ENCODE peak calls at places on chromosomes 3 and 15, in six cellular contexts. H, L, V, C, W and X are unnamed samples.

GRCh38 chr3:51967384-51968174 is at the start of gene PCBP4:
- DNase-seq in W (peak), L (peak), V (peak), H (no peak), C (no peak), X (no peak)

GRCh38 chr15:35596261-35596660 is 50.3 kb upstream of the DPH6 start:
- DNase-seq in W (no peak), V (no peak), L (no peak), C (no peak), H (no peak), X (no peak)

GRCh38 chr15:69990566-69991391 is 106.9 kb downstream of the TLE3 start:
- DNase-seq in C (no peak), L (no peak), V (no peak), H (no peak), W (no peak), X (no peak)

GRCh38 chr15:67835349-67836133 is 4.3 kb downstream of the RNU6-1 start:
- DNase-seq in H (no peak), C (no peak), L (no peak), W (no peak), V (no peak), X (no peak)

GRCh38 chr3:81472600-81473362 is 288.7 kb downstream of the GBE1 start:
- DNase-seq in W (no peak), L (no peak), H (no peak), C (no peak), V (no peak), X (no peak)

GRCh38 chr3:16528111-16528510 is 14.6 kb upstream of the RFTN1 start:
- DNase-seq in W (no peak), L (no peak), C (no peak), V (no peak), H (no peak), X (no peak)

GRCh38 chr15:57772223-57772957 is 65.9 kb downstream of the POLR2M start:
- DNase-seq in L (no peak), W (no peak), C (no peak), V (peak), H (peak), X (no peak)

GRCh38 chr15:64521726-64522164 is 61.4 kb downstream of the ZNF609 start:
- DNase-seq in C (peak), V (peak), W (peak), L (no peak), H (no peak), X (no peak)

GRCh38 chr3:126476976-126477330 is 1.3 kb upstream of the ZXDC start:
- DNase-seq in V (no peak), W (no peak), H (no peak), L (no peak), C (no peak), X (no peak)

GRCh38 chr15:52440414-52440813 is 88.3 kb downstream of the MYO5A start:
- DNase-seq in H (no peak), W (peak), V (peak), L (no peak), C (peak), X (no peak)

GRCh38 chr3:132341746-132342145 is 24.5 kb downstream of the ACP3 start:
- DNase-seq in W (no peak), L (no peak), H (no peak), V (no peak), C (no peak), X (no peak)

GRCh38 chr3:185024406-185024805 is 128.5 kb downstream of the C3orf70 start:
- DNase-seq in V (no peak), W (no peak), L (no peak), H (no peak), C (no peak), X (no peak)

GRCh38 chr3:71725279-71725991 is at the start of gene EIF4E3:
- DNase-seq in L (peak), C (no peak), H (no peak), W (peak), V (peak), X (no peak)

GRCh38 chr3:13874891-13875290 is 5.0 kb downstream of the WNT7A start:
- DNase-seq in V (no peak), L (no peak), H (no peak), W (no peak), C (no peak), X (no peak)

GRCh38 chr3:137992592-137992991 is 17.4 kb upstream of the CLDN18 start:
- DNase-seq in C (no peak), H (no peak), W (no peak), V (no peak), L (no peak), X (no peak)

GRCh38 chr3:60979861-60980739 is 271.2 kb downstream of the FHIT start:
- DNase-seq in C (no peak), L (no peak), H (peak), W (no peak), V (no peak), X (no peak)

GRCh38 chr15:61186905-61187865 is 41.9 kb downstream of the RORA start:
- DNase-seq in C (no peak), W (no peak), H (no peak), V (no peak), L (no peak), X (no peak)

GRCh38 chr3:64380539-64380938 is 155.3 kb upstream of the PRICKLE2 start:
- DNase-seq in L (no peak), H (no peak), C (no peak), V (peak), W (no peak), X (no peak)

GRCh38 chr3:8554725-8555621 is 53.4 kb downstream of the LMCD1 start:
- DNase-seq in L (no peak), H (peak), W (no peak), V (peak), C (no peak), X (no peak)

GRCh38 chr15:66189291-66189690 is 64.3 kb downstream of the MEGF11 start:
- DNase-seq in L (no peak), V (no peak), C (no peak), H (no peak), W (no peak), X (no peak)

GRCh38 chr3:58659051-58659675 is 7.4 kb downstream of the FAM3D start:
- DNase-seq in H (no peak), V (peak), C (peak), L (no peak), W (peak), X (no peak)

GRCh38 chr3:27758083-27758482 is 36.0 kb upstream of the EOMES start:
- DNase-seq in W (peak), L (no peak), V (peak), C (peak), H (peak), X (no peak)

GRCh38 chr3:126948980-126949535 is 33.9 kb upstream of the PLXNA1 start:
- DNase-seq in H (no peak), W (no peak), V (no peak), L (no peak), C (no peak), X (no peak)